ENCODE peak calls at places on chromosomes 3 and 15, in four cellular contexts. X is ovary, Q is uterus, K is transverse colon. Y is an unnamed sample. For H3K4me1, the result is how much of the 10 kb centered on the place peaks cover.

GRCh38 chr3:112293368-112294321 is at the start of gene SLC9C1:
- DNase-seq in X (peak), Q (peak), K (peak), Y (no peak)

GRCh38 chr3:41163399-41163798 is 35.9 kb upstream of the CTNNB1 start:
- DNase-seq in X (no peak), Q (no peak), K (no peak), Y (no peak)

GRCh38 chr3:11650391-11650790 is 6.7 kb upstream of the VGLL4 start:
- DNase-seq in X (no peak), Q (no peak), K (no peak), Y (no peak)

GRCh38 chr3:194243172-194243861 is 107.4 kb downstream of the HES1 start:
- DNase-seq in X (no peak), Q (no peak), K (no peak), Y (no peak)

GRCh38 chr3:94146455-94146854 is 83.6 kb downstream of the NSUN3 start:
- DNase-seq in X (no peak), Q (no peak), K (no peak), Y (no peak)

GRCh38 chr3:27714692-27715453 is 7.2 kb downstream of the EOMES start:
- DNase-seq in X (no peak), Q (no peak), K (peak), Y (peak)

GRCh38 chr15:25727116-25727515 is 136.0 kb downstream of the ATP10A start:
- DNase-seq in X (no peak), Q (no peak), K (no peak), Y (peak)

GRCh38 chr3:17231537-17232261 is 346.9 kb downstream of the PLCL2 start:
- DNase-seq in X (no peak), Q (no peak), K (no peak), Y (no peak)

GRCh38 chr3:172103724-172104123 is 64.3 kb downstream of the FNDC3B start:
- DNase-seq in X (no peak), Q (no peak), K (no peak), Y (no peak)

GRCh38 chr3:53113293-53114010 is 16.8 kb downstream of the RFT1 start:
- DNase-seq in X (peak), Q (peak), K (no peak), Y (no peak)

GRCh38 chr15:52136471-52136993 is 24.0 kb upstream of the BCL2L10 start:
- DNase-seq in X (no peak), Q (no peak), K (no peak), Y (no peak)

GRCh38 chr3:133441867-133442270 is 42.0 kb downstream of the BFSP2 start:
- DNase-seq in X (no peak), Q (no peak), K (no peak), Y (no peak)

GRCh38 chr15:77354064-77354463 is 65.8 kb downstream of the PEAK1 start:
- DNase-seq in X (no peak), Q (no peak), K (no peak), Y (no peak)

GRCh38 chr3:23809294-23809693 is 3.5 kb downstream of the UBE2E1 start:
- DNase-seq in X (no peak), Q (no peak), K (no peak), Y (no peak)

GRCh38 chr3:123072152-123072551 is 5.3 kb downstream of the PDIA5 start:
- DNase-seq in X (no peak), Q (no peak), K (no peak), Y (no peak)

GRCh38 chr3:178406206-178406605 is 130.0 kb upstream of the KCNMB2 start:
- DNase-seq in X (no peak), Q (no peak), K (no peak), Y (no peak)

GRCh38 chr15:100768501-100768931 is 111.1 kb upstream of the ALDH1A3 start:
- DNase-seq in X (no peak), Q (no peak), K (no peak), Y (peak)

GRCh38 chr3:71536376-71536965 is 47.1 kb downstream of the FOXP1 start:
- DNase-seq in X (no peak), Q (no peak), K (no peak), Y (no peak)

GRCh38 chr15:67820992-67821783 is 4.1 kb upstream of the SKOR1 start:
- DNase-seq in X (peak), Q (peak), K (peak), Y (peak)

GRCh38 chr3:163916596-163917560 is 1161.4 kb downstream of the SI start:
- DNase-seq in X (no peak), Q (no peak), K (no peak), Y (no peak)

GRCh38 chr3:65277788-65278187 is 590.0 kb upstream of the ADAMTS9 start:
- DNase-seq in X (no peak), Q (no peak), K (no peak), Y (no peak)

GRCh38 chr3:194305356-194306108 is 45.6 kb downstream of the CPN2 start:
- DNase-seq in X (no peak), Q (no peak), K (no peak), Y (peak)

GRCh38 chr15:25235391-25235790 is 203.4 kb downstream of the UBE3A start:
- DNase-seq in X (no peak), Q (no peak), K (no peak), Y (peak)

GRCh38 chr3:64221564-64222257 is 3.6 kb downstream of the PRICKLE2 start:
- DNase-seq in X (no peak), Q (no peak), K (no peak), Y (no peak)

GRCh38 chr15:52624262-52624661 is 54.9 kb downstream of the ATOSA start:
- DNase-seq in X (no peak), Q (no peak), K (no peak), Y (no peak)

GRCh38 chr3:102165367-102165766 is 269.4 kb upstream of the ZPLD1 start:
- DNase-seq in X (no peak), Q (no peak), K (no peak), Y (no peak)

GRCh38 chr15:68292157-68292781 is 14.7 kb downstream of the FEM1B start:
- DNase-seq in X (no peak), Q (no peak), K (no peak), Y (no peak)

GRCh38 chr15:98946301-98947255 is 61.0 kb downstream of the PGPEP1L start:
- DNase-seq in X (no peak), Q (no peak), K (no peak), Y (peak)

GRCh38 chr3:57820479-57820878 is 64.4 kb downstream of the SLMAP start:
- DNase-seq in X (no peak), Q (no peak), K (no peak), Y (no peak)

GRCh38 chr15:75718326-75718725 is 5.7 kb upstream of the CSPG4 start:
- DNase-seq in X (no peak), Q (no peak), K (peak), Y (no peak)

GRCh38 chr3:133924041-133924440 is 28.4 kb upstream of the RAB6B start:
- DNase-seq in X (no peak), Q (no peak), K (no peak), Y (no peak)

GRCh38 chr3:50156991-50157493 is 1.9 kb downstream of the SEMA3F start:
- DNase-seq in X (no peak), Q (no peak), K (peak), Y (no peak)

GRCh38 chr3:149343951-149344350 is 10.5 kb upstream of the TM4SF18 start:
- DNase-seq in X (no peak), Q (no peak), K (no peak), Y (no peak)

GRCh38 chr3:58111513-58112184 is 99.1 kb downstream of the DNASE1L3 start:
- DNase-seq in X (no peak), Q (no peak), K (peak), Y (no peak)

GRCh38 chr3:30470566-30470965 is 135.8 kb upstream of the TGFBR2 start:
- DNase-seq in X (no peak), Q (no peak), K (no peak), Y (no peak)

GRCh38 chr15:33310481-33311311 is at the start of gene RYR3:
- DNase-seq in X (no peak), Q (peak), K (no peak), Y (no peak)

GRCh38 chr3:114213669-114214541 is 23.5 kb downstream of the ZNF80 start:
- DNase-seq in X (no peak), Q (no peak), K (peak), Y (peak)

GRCh38 chr15:101258238-101259144 is 6.6 kb upstream of the CHSY1 start:
- DNase-seq in X (peak), Q (peak), K (peak), Y (peak)

DNA sequence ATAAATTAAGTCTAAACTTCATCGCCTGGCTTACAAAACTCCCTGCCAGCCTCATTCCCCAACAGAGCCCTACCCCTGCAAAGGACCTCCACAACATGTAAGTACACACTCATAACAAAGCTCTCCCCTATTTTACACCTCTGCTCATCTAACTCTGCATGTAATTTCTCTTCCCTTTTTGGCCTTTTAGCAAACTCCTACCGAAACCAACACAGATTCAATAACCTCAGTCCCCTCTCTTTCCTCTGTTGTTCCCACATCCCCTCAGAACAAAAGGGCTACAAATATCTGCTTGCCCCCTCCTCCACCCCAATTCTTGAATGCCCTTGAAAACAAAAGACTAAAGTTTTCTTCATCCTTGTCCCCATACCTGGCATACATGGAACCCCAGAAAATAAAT is 662 bp downstream of the UBL7 start:
- DNase-seq in X (no peak), Q (no peak), K (no peak), Y (no peak)
- H3K27ac ChIP-seq in X (no peak), Q (peak), K (peak), Y (peak)

DNA sequence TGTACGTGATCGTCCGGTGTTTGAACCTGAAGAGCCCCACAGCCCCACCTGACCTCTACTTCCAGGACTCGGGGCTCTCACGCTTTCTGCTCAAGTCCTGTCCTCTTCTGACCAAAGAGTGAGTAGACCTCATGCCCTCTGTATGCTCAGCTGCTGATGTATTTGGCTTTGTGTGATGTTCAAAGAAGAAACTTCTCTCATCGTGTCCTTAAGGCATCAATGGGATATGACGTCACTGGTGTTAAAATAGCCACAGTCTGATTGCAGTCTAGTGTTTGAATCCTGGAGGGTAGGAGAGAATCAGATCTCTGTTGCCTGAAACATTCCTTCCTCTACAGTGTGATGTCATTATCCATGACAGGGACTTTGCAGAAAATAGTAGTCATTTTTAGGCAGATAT is 28.1 kb downstream of the ABHD2 start:
- DNase-seq in X (no peak), Q (no peak), K (no peak), Y (no peak)
- H3K4me1 ChIP-seq in X (under half), Q (under half), K (under half), Y (half or more)

DNA sequence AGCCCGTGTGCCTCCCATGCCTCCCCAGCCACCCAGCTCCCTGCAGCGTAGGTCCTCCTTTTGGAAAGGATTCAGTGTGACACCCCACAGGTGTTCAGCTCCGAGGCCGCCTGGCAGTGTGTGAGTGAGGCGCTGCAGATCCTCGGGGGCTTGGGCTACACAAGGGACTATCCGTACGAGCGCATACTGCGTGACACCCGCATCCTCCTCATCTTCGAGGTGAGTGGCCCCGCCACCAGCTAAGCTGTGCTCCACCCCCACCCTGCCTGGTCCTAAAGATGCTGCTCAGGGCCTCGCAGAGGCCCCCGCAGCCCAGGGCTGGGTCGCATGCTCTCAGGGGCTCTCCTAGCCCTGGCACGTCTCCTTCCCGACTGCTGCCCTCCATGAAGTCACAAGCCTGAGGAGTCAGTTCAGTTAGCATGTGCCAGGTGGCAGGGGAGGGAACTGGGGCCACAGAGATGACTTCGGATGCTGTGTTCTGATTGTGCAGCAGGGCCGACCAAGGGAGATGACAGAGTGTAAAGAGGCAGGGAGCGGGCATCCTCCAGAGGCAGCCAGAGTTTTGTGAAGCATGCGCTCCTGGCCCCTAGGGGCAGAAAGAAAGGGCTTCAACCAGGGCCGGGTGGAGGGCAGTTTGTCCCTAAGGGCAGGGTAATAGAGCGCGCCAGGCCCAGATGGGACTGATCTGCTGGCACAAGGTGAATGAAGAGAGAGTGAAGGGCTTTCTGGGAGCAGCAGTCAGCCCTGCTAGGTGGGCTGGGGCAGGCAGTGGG is 26.8 kb downstream of the ACAD9 start:
- DNase-seq in X (no peak), Q (no peak), K (no peak), Y (no peak)
- TF ChIP-seq POLR2A in X (no peak), Q (no peak), K (no peak), Y (no peak)

GRCh38 chr15:64898406-64898805 is 13.3 kb upstream of the ANKDD1A start:
- DNase-seq in X (no peak), Q (no peak), K (no peak), Y (no peak)
- H3K27ac ChIP-seq in X (no peak), Q (peak), K (peak), Y (peak)

DNA sequence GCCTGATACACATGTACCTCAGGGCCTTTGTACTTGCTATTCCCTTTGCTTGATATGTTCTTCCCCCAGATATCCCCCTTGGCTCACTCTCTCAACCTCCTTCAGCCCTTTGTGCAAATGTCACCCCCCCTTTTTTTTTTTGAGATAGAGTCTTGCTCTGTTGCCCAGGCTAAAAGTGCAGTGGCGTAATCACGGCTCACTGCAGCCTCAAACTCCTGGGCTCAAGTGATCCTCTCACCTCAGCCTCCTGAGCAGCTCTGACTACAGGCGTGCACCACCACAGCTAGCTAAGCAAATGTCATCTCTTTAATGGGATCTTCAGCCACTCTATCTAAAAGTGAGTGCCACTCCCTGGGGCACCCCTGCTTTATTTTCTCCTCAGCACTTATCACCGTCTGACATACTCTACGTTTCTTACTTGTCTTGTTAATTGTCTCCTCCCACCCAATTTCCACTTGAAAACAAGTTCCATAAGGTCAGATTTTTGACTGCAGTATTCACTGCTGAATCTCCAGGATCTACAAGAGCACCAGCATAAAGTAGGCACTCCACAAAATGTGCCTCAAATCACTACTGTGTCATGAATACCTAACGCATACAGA is 14.6 kb downstream of the IP6K2 start:
- DNase-seq in X (no peak), Q (no peak), K (no peak), Y (peak)
- H3K4me1 ChIP-seq in X (under half), Q (under half), K (under half), Y (under half)

GRCh38 chr15:39124925-39125625 is 455.8 kb upstream of the THBS1 start:
- DNase-seq in X (no peak), Q (no peak), K (no peak), Y (no peak)

GRCh38 chr15:39127151-39127815 is 453.6 kb upstream of the THBS1 start:
- DNase-seq in X (no peak), Q (no peak), K (no peak), Y (no peak)

GRCh38 chr15:39125904-39126303 is 455.0 kb upstream of the THBS1 start:
- DNase-seq in X (no peak), Q (no peak), K (peak), Y (no peak)

GRCh38 chr15:39127925-39128617 is 452.8 kb upstream of the THBS1 start:
- DNase-seq in X (no peak), Q (no peak), K (peak), Y (no peak)

DNA sequence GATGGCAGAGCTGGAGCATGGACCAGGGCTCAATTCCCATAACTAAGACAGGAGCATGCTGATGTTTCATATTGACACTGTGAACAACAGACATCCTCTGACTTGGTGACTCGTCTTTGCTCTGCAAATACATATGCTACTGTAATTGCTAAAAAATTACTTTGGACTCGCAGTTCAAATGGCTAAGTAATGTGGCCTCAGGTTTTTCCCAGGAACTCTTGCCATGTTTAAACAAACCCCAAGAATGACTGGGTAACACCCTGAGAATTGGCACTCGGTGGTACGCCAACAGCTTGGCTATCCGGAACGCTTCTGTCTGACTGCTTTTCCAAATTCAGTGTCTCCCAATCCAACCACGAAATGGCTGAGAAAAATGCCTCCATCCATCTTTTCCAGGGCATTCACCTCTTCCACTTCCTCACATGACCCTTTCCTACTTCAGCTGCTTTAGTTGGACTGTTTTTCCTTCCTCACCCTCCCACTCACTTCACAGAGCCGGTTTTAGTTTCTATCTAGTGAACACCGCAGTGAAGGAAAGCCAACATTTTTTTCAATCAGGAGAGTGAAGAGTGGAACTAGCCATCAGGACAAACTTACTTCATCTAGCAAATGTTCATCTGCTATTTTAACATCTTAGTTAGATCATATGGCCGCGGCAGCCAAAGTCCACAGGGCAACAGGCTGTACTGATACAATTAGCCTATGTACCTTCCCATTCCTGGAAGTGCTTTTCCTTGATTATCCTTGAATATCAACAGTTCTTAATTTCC is 456.5 kb upstream of the THBS1 start:
- DNase-seq in X (no peak), Q (no peak), K (no peak), Y (no peak)
- TF ChIP-seq POLR2A in X (no peak), Q (no peak), K (no peak), Y (no peak)

GRCh38 chr3:106635271-106635670 is 742.0 kb upstream of the CCDC54 start:
- DNase-seq in X (no peak), Q (no peak), K (no peak), Y (no peak)
- H3K27ac ChIP-seq in X (no peak), Q (no peak), K (no peak), Y (no peak)

DNA sequence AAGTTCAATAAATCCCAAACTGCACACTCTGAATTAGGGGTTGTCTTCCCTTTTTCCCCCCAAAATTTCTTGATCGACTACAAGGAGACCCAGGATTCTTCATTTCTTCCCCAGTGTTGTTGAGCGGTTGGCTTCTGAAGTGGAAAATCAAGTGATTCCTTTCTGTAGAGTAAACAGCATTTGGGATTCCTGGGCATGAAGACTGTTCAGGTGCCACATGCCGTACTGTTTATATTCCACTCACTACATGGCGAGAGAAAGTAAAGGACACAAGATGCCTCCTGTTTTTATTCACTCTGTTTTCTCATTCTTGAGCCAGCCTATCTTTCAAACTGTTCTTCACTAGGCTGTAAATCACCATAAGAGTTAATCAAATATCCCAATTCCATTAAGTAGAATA is 12.6 kb downstream of the FSTL1 start:
- DNase-seq in X (no peak), Q (no peak), K (no peak), Y (no peak)
- H3K4me1 ChIP-seq in X (under half), Q (under half), K (under half), Y (under half)

Y was measured in spleen.